ENCODE peak calls at places on chromosomes 4 and X, in seven cellular contexts. N is mammary epithelial cell; T is CD4-positive, alpha-beta memory T cell; H is GM06990; Q is K562; P is H7; L is PC-3. S is an unnamed sample. For H3K27me3 and H3K36me3, the result is how much of the 10 kb centered on the place peaks cover.

GRCh38 chr4:156815717-156816319 is 155.8 kb downstream of the PDGFC start:
- DNase-seq in T (no peak), L (no peak), H (no peak), N (no peak), P (no peak), Q (no peak), S (no peak)

GRCh38 chr4:122959441-122959840 is 37.0 kb upstream of the NUDT6 start:
- DNase-seq in H (no peak), T (no peak), P (no peak), Q (no peak), L (no peak), N (no peak), S (no peak)

GRCh38 chrX:110257889-110258288 is 60.0 kb downstream of the AMMECR1 start:
- DNase-seq in Q (no peak), N (no peak), T (no peak), P (no peak), H (no peak), L (no peak), S (no peak)

GRCh38 chr4:169147217-169147616 is 123.5 kb downstream of the SH3RF1 start:
- DNase-seq in N (peak), T (no peak), P (no peak), H (no peak), L (peak), Q (no peak), S (no peak)

GRCh38 chr4:105432438-105432837 is 41.4 kb downstream of the PPA2 start:
- DNase-seq in P (no peak), Q (no peak), L (no peak), H (no peak), N (no peak), T (no peak), S (no peak)

GRCh38 chr4:53128959-53129358 is 236.9 kb downstream of the SCFD2 start:
- DNase-seq in L (no peak), Q (no peak), H (no peak), P (no peak), T (no peak), N (no peak), S (no peak)

GRCh38 chrX:110394653-110395052 is 36.0 kb downstream of the RTL9 start:
- DNase-seq in N (peak), H (no peak), P (no peak), L (peak), T (no peak), Q (peak), S (no peak)

GRCh38 chr4:54547299-54548097 is 110.3 kb upstream of the KIT start:
- DNase-seq in P (no peak), N (no peak), H (no peak), Q (no peak), T (no peak), L (no peak), S (no peak)

GRCh38 chrX:150692837-150693781 is at the start of gene MTMR1:
- DNase-seq in N (no peak), T (peak), Q (peak), L (peak), H (peak), P (peak), S (peak)

GRCh38 chr4:165872443-165873297 is at the start of gene TLL1:
- DNase-seq in L (peak), P (peak), N (peak), H (no peak), Q (no peak), T (no peak), S (no peak)

GRCh38 chr4:30825008-30825765 is 105.0 kb downstream of the PCDH7 start:
- DNase-seq in Q (no peak), T (no peak), N (peak), L (peak), P (no peak), H (no peak), S (no peak)

GRCh38 chr4:176708771-176709311 is 83.9 kb downstream of the VEGFC start:
- DNase-seq in T (no peak), Q (no peak), P (no peak), H (no peak), N (no peak), L (peak), S (no peak)

GRCh38 chr4:89497517-89498308 is 190.1 kb upstream of the GPRIN3 start:
- DNase-seq in P (no peak), N (no peak), T (no peak), Q (no peak), H (no peak), L (peak), S (no peak)

GRCh38 chr4:26141916-26142638 is 178.7 kb upstream of the RBPJ start:
- DNase-seq in N (no peak), T (peak), L (no peak), H (no peak), P (no peak), Q (no peak), S (no peak)

GRCh38 chrX:53900623-53901022 is 143.7 kb downstream of the PHF8 start:
- DNase-seq in H (no peak), L (no peak), T (no peak), P (no peak), Q (no peak), N (no peak), S (no peak)

GRCh38 chr4:37549003-37549402 is 137.2 kb downstream of the RELL1 start:
- DNase-seq in P (no peak), Q (no peak), T (no peak), N (peak), L (peak), H (no peak), S (no peak)

GRCh38 chrX:98405376-98405775 is 1521.7 kb downstream of the RPA4 start:
- DNase-seq in T (no peak), P (no peak), L (peak), H (no peak), N (no peak), Q (no peak), S (no peak)

GRCh38 chr4:11471613-11472012 is 42.9 kb upstream of the HS3ST1 start:
- DNase-seq in N (no peak), H (peak), P (no peak), Q (no peak), L (no peak), T (peak), S (peak)

GRCh38 chr4:61714387-61714890 is 514.3 kb downstream of the ADGRL3 start:
- DNase-seq in N (no peak), H (no peak), Q (no peak), T (no peak), L (no peak), P (no peak), S (no peak)

GRCh38 chrX:123489011-123489410 is 243.8 kb downstream of the THOC2 start:
- DNase-seq in N (no peak), L (no peak), Q (no peak), T (no peak), H (no peak), P (no peak), S (no peak)

GRCh38 chr4:14180983-14181601 is 553.6 kb upstream of the BOD1L1 start:
- DNase-seq in L (peak), T (no peak), Q (no peak), N (no peak), H (no peak), P (no peak), S (no peak)

GRCh38 chrX:78168065-78168464 is 28.6 kb upstream of the TAF9B start:
- DNase-seq in H (no peak), P (no peak), L (peak), N (peak), T (no peak), Q (no peak), S (no peak)

GRCh38 chr4:38531126-38531737 is 132.8 kb upstream of the KLF3 start:
- DNase-seq in T (no peak), L (no peak), N (no peak), H (no peak), P (peak), Q (no peak), S (no peak)

GRCh38 chr4:81627617-81628016 is 155.9 kb upstream of the RASGEF1B start:
- DNase-seq in T (no peak), P (no peak), L (no peak), N (no peak), H (no peak), Q (no peak), S (no peak)

GRCh38 chrX:112450810-112451209 is 228.9 kb downstream of the LHFPL1 start:
- DNase-seq in L (no peak), H (no peak), N (no peak), T (no peak), Q (no peak), P (no peak), S (no peak)
- H3K27me3 ChIP-seq in L (under half), H (under half), N (under half), T (under half), Q (under half), P (under half), S (under half)

GRCh38 chr4:73683033-73683432 is 57.3 kb upstream of the CXCL8 start:
- DNase-seq in L (peak), Q (no peak), P (no peak), H (no peak), N (peak), T (no peak), S (no peak)
- H3K36me3 ChIP-seq in L (under half), Q (under half), P (under half), H (under half), N (under half), T (under half), S (under half)

GRCh38 chr4:55547918-55548317 is 1.2 kb upstream of the CLOCK start:
- DNase-seq in N (no peak), T (no peak), H (no peak), P (no peak), Q (no peak), L (no peak), S (no peak)
- H3K4me3 ChIP-seq in N (peak), T (no peak), H (no peak), P (peak), Q (no peak), L (peak), S (peak)

GRCh38 chr4:7107166-7107905 is 39.5 kb upstream of the GRPEL1 start:
- DNase-seq in T (no peak), H (no peak), P (peak), Q (no peak), N (no peak), L (no peak), S (no peak)

GRCh38 chr4:7110546-7110945 is 42.7 kb upstream of the GRPEL1 start:
- DNase-seq in H (no peak), P (no peak), Q (no peak), L (no peak), N (no peak), T (no peak), S (no peak)

GRCh38 chr4:7108046-7108625 is 40.3 kb upstream of the GRPEL1 start:
- DNase-seq in T (no peak), Q (no peak), L (no peak), H (no peak), N (no peak), P (peak), S (no peak)

GRCh38 chr4:7109169-7109568 is 41.3 kb upstream of the GRPEL1 start:
- DNase-seq in N (no peak), T (no peak), L (no peak), Q (no peak), P (no peak), H (no peak), S (no peak)

DNA sequence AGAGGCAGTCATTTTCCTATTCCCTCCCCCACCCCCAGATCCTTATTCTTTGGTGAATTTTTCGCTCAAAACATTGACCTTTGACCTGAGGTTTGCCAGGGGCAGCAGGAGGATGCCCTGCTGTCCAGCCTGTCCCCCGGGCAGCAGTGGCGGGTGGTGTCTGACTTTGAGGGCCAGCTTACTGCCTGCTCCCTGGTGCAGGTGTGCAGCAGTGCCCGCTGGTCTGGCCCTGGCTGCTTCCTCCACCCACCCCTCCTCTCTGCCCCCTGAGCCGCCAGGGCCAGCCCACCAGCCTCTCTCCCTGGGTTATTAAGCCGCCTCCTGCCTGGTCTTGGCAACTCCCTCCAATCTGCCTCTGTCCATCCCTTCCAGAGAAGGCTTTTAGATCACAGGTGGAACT is 40.8 kb upstream of the GRPEL1 start:
- DNase-seq in L (no peak), T (no peak), Q (no peak), N (no peak), H (no peak), P (peak), S (no peak)
- H3K27me3 ChIP-seq in L (under half), T (under half), Q (under half), N (under half), H (under half), P (under half), S (under half)

GRCh38 chrX:120534413-120535205 is 26.2 kb downstream of the CUL4B start:
- DNase-seq in T (no peak), P (no peak), N (no peak), H (no peak), L (no peak), Q (no peak), S (no peak)

GRCh38 chrX:120536056-120536455 is 24.7 kb downstream of the CUL4B start:
- DNase-seq in P (no peak), N (no peak), Q (no peak), T (no peak), L (no peak), H (no peak), S (no peak)
- H3K36me3 ChIP-seq in P (under half), N (under half), Q (half or more), T (under half), L (under half), H (under half), S (under half)

DNA sequence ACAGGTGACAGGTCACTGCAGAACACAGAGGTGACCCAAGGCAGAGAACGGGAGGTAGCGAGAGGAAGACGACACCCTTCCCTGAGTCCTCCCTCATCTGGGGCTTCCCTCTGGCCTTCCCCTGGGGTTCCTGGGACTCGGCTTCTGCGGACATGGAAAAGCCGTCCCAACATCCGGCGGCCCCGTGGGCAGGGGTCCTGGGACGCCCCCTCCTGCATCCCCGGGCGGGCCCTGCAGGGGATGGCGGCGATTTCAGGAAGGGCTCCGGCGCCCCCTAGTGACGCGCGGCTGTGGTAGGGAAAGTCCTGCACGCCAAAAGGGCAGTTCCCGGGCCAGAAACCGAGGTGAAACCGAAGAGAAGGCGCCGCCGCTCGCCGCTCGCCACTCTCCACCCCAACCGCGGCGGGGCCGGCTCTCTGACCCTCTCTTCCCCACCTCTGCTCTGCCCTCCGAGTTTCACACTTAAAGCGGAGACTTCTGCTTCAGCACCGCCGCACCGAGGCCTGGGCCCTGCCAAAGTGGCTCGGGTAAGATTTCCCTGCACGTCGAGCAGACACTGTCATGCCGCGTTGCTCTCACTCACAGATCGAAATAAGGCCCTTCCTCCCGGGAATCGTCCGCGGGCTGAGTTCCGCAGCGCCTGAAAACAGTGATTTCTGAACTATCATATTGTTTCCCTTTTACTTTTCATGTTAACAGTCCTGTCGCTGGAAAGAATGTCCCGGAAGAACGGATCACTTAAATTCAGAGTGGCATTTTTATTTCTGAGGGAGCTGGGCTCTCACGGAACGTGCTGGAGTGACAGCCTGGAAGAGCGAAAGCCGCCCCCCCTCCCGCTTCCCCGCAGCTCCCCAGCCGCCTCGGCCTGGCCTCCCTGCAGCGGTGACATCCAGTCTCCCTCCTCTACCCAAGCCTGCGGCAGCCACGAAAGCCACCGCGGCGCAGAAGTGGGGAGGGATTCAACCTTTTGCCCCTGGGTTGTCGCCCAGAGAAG is 110.6 kb downstream of the DCTD start:
- DNase-seq in H (peak), L (peak), T (peak), N (peak), Q (peak), P (peak), S (peak)
- H3K4me3 ChIP-seq in H (peak), L (peak), T (no peak), N (no peak), Q (no peak), P (peak), S (no peak)

DNA sequence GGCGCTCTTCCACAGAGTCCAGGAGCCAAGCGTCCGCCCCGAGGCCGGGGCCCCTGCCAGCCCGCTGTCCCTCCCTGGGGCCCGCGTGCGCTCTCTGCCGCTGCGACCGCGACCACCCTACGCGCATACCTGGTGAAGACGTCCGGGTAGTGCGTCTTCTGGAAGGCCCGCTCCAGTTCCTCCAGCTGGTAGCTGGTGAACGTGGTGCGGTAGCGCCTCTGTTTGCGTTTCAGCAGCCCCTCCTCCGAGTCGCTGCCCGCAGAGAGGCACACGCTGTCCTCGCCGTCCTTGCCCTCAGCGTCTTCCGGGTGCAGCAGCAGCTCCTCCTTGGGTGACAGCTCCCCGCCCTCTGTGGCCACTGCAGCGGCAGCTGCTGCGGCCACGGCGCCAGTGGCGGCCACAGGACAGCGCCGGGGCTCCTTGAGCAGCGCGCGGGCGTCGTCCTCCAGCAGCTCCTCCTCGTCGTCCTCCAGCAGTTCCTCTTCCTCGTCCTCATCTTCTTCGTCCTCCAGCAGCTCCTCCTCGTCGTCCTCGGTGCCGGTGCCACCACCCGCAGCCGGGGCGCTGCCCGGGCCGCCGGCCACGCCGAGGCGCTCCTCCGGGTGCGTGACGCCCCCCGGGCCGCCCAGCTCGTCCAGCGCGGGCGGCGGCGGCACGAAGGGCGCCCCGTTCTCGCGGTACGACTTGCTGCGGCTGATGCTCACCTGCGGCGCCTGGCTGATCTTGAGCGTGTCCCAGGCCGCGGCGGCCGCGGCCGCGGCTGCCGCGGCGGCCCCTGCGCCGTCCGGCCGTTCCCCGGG is 2.8 kb downstream of the ARX start:
- DNase-seq in P (peak), L (no peak), H (peak), N (no peak), Q (peak), T (no peak), S (no peak)
- H3K27me3 ChIP-seq in P (half or more), L (half or more), H (under half), N (under half), Q (under half), T (under half), S (under half)

DNA sequence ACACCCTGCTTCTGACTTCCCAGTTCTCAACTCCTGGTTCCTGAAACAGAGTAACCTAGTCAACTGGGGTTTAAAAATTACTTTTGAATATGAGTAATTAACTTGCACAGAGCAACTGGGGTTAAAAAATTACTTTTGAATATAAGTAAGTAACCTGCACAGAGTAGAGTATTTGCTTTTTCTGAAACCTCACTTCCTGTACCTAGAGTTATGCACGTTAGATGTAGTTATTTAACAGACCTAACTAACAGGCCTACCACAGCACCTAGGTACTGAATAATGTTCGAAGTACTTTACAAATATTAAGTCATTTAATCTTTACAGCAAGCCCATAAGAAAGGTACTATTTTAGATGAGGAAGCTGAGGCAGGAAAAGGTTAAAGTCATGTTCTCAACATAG is 32.8 kb downstream of the SLC39A8 start:
- DNase-seq in H (no peak), T (no peak), L (no peak), N (no peak), P (no peak), Q (no peak), S (no peak)
- H3K36me3 ChIP-seq in H (under half), T (under half), L (under half), N (under half), P (under half), Q (under half), S (under half)

S was measured in naive thymus-derived CD4-positive, alpha-beta T cell.